ENCODE peak calls at places on chromosome 12, in six cellular contexts. Z is DND-41, W is epithelial cell of esophagus, L is LHCN-M2, G is NCI-H345, R is NCI-H446 treated with DMSO at 0.1 percent for 48 hours. J is an unnamed sample.

GRCh38 chr12:97642906-97643305 is 180.3 kb downstream of the RMST start:
- DNase-seq in Z (no peak), W (no peak), L (no peak), G (no peak), R (no peak), J (no peak)

GRCh38 chr12:25775968-25776367 is 182.5 kb upstream of the RASSF8 start:
- DNase-seq in Z (no peak), W (peak), L (peak), G (no peak), R (no peak), J (no peak)

GRCh38 chr12:26939192-26939832 is 1.0 kb downstream of the FGFR1OP2 start:
- DNase-seq in Z (no peak), W (peak), L (no peak), G (no peak), R (no peak), J (peak)

GRCh38 chr12:102356690-102357089 is 123.7 kb downstream of the IGF1 start:
- DNase-seq in Z (no peak), W (no peak), L (no peak), G (no peak), R (no peak), J (no peak)

GRCh38 chr12:119176267-119177055 is 2.3 kb upstream of the HSPB8 start:
- DNase-seq in Z (no peak), W (peak), L (peak), G (peak), R (peak), J (peak)

GRCh38 chr12:52506858-52507715 is 13.1 kb downstream of the KRT5 start:
- DNase-seq in Z (no peak), W (peak), L (peak), G (peak), R (no peak), J (peak)

GRCh38 chr12:31742891-31743290 is 14.1 kb upstream of the AMN1 start:
- DNase-seq in Z (no peak), W (no peak), L (no peak), G (peak), R (no peak), J (no peak)

GRCh38 chr12:76738824-76739579 is 24.9 kb upstream of the ZDHHC17 start:
- DNase-seq in Z (no peak), W (no peak), L (no peak), G (peak), R (no peak), J (no peak)

GRCh38 chr12:121287267-121287954 is 9.1 kb downstream of the CAMKK2 start:
- DNase-seq in Z (no peak), W (no peak), L (no peak), G (no peak), R (no peak), J (peak)

GRCh38 chr12:64584173-64584555 is 26.1 kb upstream of the RASSF3 start:
- DNase-seq in Z (no peak), W (no peak), L (no peak), G (no peak), R (no peak), J (no peak)

GRCh38 chr12:52969828-52970569 is 21.1 kb downstream of the KRT18 start:
- DNase-seq in Z (no peak), W (no peak), L (no peak), G (no peak), R (peak), J (peak)

GRCh38 chr12:117836476-117836875 is 132.3 kb downstream of the KSR2 start:
- DNase-seq in Z (no peak), W (no peak), L (no peak), G (no peak), R (no peak), J (no peak)

J was measured in MCF 10A.